ENCODE peak calls at places on chromosomes 12 and 14, in four cellular contexts. D is tibial nerve, U is transverse colon, Y is stomach. X is an unnamed sample.

GRCh38 chr14:89466460-89466859 is 49.4 kb upstream of the FOXN3 start:
- DNase-seq in D (no peak), U (no peak), Y (no peak), X (no peak)

GRCh38 chr12:70733385-70733784 is 96.2 kb upstream of the PTPRB start:
- DNase-seq in D (peak; percentile 44), U (no peak), Y (no peak), X (peak; percentile 44)

GRCh38 chr12:122847921-122848421 is 12.7 kb downstream of the HIP1R start:
- DNase-seq in D (no peak), U (no peak), Y (no peak), X (no peak)

GRCh38 chr14:68285421-68286179 is 466.0 kb downstream of the RAD51B start:
- DNase-seq in D (no peak), U (peak; percentile 23), Y (no peak), X (no peak)

GRCh38 chr12:124426594-124427550 is 132.0 kb downstream of the RFLNA start:
- DNase-seq in D (peak; percentile 24), U (no peak), Y (no peak), X (no peak)

GRCh38 chr12:98587084-98587483 is 6.4 kb upstream of the SLC25A3 start:
- DNase-seq in D (no peak), U (no peak), Y (no peak), X (no peak)

GRCh38 chr12:58774008-58774407 is 146.3 kb downstream of the LRIG3 start:
- DNase-seq in D (no peak), U (no peak), Y (no peak), X (no peak)

GRCh38 chr12:111995782-111996480 is 17.0 kb downstream of the TMEM116 start:
- DNase-seq in D (no peak), U (no peak), Y (no peak), X (no peak)

GRCh38 chr14:75720828-75721227 is 59.8 kb downstream of the TTLL5 start:
- DNase-seq in D (peak; percentile 44), U (no peak), Y (peak; percentile 87), X (no peak)

GRCh38 chr12:96571101-96571862 is 81.9 kb downstream of the CFAP54 start:
- DNase-seq in D (no peak), U (no peak), Y (no peak), X (no peak)

GRCh38 chr12:67716817-67717216 is 68.3 kb downstream of the DYRK2 start:
- DNase-seq in D (no peak), U (no peak), Y (no peak), X (no peak)

GRCh38 chr12:130014485-130014807 is 110.6 kb upstream of the TMEM132D start:
- DNase-seq in D (no peak), U (no peak), Y (no peak), X (no peak)

GRCh38 chr14:95033851-95034622 is 123.3 kb downstream of the DICER1 start:
- DNase-seq in D (no peak), U (no peak), Y (peak; percentile 22), X (no peak)

GRCh38 chr14:74634964-74635363 is 22.9 kb upstream of the LTBP2 start:
- DNase-seq in D (no peak), U (no peak), Y (no peak), X (no peak)

GRCh38 chr12:43763769-43764168 is 5.0 kb downstream of the IRAK4 start:
- DNase-seq in D (no peak), U (no peak), Y (no peak), X (no peak)

GRCh38 chr12:63994704-63995103 is 150.2 kb downstream of the SRGAP1 start:
- DNase-seq in D (no peak), U (no peak), Y (no peak), X (no peak)

GRCh38 chr14:103483600-103483999 is 39.0 kb downstream of the CKB start:
- DNase-seq in D (no peak), U (no peak), Y (peak; percentile 34), X (peak; percentile 27)

GRCh38 chr12:41189395-41190251 is 1.5 kb downstream of the PDZRN4 start:
- DNase-seq in D (peak; percentile 33), U (peak; percentile 16), Y (no peak), X (no peak)

GRCh38 chr14:64475585-64476273 is 10.4 kb downstream of the AKAP5 start:
- DNase-seq in D (no peak), U (no peak), Y (no peak), X (no peak)

GRCh38 chr12:100574262-100575074 is 984 bp downstream of the GAS2L3 start:
- DNase-seq in D (no peak), U (no peak), Y (no peak), X (no peak)

GRCh38 chr12:52865090-52865944 is 16.5 kb upstream of the KRT78 start:
- DNase-seq in D (peak; percentile 63), U (peak; percentile 80), Y (peak; percentile 78), X (peak; percentile 87)

GRCh38 chr12:52870361-52871290 is 21.8 kb upstream of the KRT78 start:
- DNase-seq in D (peak; percentile 62), U (peak; percentile 91), Y (peak; percentile 81), X (peak; percentile 77)

GRCh38 chr12:52871291-52871961 is 22.6 kb upstream of the KRT78 start:
- DNase-seq in D (peak; percentile 56), U (peak; percentile 68), Y (peak; percentile 39), X (peak; percentile 75)

GRCh38 chr12:52867152-52867551 is 18.4 kb upstream of the KRT78 start:
- DNase-seq in D (no peak), U (no peak), Y (no peak), X (no peak)

DNA sequence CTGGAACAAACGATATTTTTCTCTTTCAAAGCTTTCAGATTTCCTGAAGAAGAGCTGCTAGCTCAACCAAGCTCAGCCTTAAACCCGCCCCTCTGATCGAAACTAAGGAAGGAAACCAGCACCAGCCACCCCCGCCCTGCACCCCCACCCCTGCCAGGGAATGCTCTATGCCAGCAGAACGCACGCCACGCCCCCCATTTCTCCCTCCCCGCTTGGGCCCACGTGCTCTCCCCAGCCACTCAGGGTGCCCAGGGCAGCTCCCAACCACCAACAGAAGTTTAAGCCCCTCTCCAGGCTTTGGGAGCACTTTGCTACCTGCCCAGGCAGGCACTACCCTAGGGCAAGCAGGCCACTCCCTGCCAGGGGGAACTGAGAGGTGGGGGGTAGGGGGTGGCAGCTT is 18.8 kb upstream of the KRT78 start:
- DNase-seq in D (peak; percentile 64), U (peak; percentile 74), Y (peak; percentile 59), X (no peak)
- TF ChIP-seq POLR2A in D (no peak), U (no peak), Y (no peak), X (no peak)

GRCh38 chr12:13304924-13305323 is 108.4 kb downstream of the EMP1 start:
- DNase-seq in D (no peak), U (no peak), Y (no peak), X (no peak)

DNA sequence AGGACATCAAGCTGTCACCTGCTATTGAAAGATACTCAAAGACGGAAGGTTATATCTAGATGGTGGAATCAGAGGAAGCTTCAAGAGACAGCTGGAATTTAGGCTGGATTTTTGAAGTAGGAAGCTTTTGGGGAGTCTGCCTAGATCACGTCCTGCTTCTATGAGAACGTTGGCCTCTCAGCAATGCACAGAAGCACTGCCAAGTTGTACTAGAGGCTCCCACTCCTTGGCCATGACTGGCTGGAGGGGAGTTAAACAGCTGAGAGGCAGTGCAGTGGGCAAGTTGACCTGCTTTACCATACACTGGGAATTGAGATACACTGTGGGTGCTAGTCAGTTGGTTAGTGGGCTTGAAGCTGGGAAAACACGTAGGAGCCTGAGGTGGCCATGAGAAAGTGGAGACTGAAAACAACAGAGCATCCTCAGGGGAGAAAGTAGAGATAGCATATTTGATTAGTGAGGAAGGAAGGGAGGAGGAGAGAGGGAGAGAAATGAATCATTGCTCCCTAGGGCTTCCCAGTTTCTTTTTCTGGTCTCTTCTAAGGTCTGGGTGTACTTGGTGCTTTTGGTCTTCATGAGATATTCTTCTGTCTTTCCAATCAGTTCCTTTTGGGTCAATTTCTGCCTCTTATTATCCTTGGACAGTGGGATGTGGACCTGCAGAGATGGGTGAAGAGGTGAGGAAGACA is 110.8 kb downstream of the EMP1 start:
- DNase-seq in D (no peak), U (no peak), Y (no peak), X (no peak)
- TF ChIP-seq POLR2A in D (no peak), U (no peak), Y (no peak), X (no peak)

GRCh38 chr14:22383515-22384166 is 205.4 kb downstream of the DAD1 start:
- DNase-seq in D (no peak), U (peak; percentile 28), Y (peak; percentile 34), X (no peak)
- TF ChIP-seq POLR2A in D (no peak), U (no peak), Y (no peak), X (no peak)

GRCh38 chr12:53625946-53626701 is at the start of gene ATF7:
- DNase-seq in D (peak; percentile 98), U (peak; percentile 99), Y (peak; percentile 98), X (peak; percentile 72)
- TF ChIP-seq POLR2A in D (peak; percentile 69), U (peak; percentile 60), Y (no peak), X (peak; percentile 71)

DNA sequence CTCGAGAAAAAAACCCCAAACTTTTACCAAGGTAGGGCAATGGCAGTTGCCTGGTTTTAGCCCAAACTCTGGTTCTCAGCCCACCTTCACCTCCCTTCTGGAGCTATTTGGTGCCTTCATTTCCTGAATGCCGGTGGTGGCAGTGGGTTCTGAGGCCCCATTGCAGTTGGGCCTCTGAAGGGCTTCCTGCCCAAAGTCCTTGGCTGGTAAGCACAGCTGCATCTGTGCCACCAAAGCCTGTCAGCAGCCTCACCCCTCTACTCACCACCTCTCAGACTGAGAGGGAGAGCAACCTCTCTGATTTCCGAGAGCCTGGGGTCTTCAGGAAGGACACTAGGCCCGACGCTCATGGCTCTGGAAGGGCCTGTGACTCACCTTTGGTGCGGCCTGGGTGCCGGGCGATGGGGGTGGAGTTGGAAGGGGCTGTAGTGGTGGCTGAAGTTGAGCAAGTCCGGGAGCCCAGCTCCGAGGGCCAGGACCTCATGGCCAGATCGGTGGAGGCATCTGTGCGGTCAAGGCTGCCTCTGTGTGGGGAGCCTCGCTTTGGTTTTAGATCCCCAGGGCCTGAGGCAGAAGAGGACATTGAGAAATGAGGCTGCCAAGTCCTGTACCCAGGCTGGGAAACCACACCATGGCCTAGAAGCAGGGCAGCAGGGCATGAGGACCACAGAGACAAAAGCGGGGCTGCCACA is 38.6 kb upstream of the GPR68 start:
- DNase-seq in D (no peak), U (no peak), Y (no peak), X (no peak)
- TF ChIP-seq POLR2A in D (no peak), U (no peak), Y (no peak), X (no peak)

GRCh38 chr14:20667957-20668356 is 16.4 kb upstream of the RNASE4 start:
- DNase-seq in D (no peak), U (no peak), Y (no peak), X (no peak)
- TF ChIP-seq POLR2A in D (no peak), U (no peak), Y (no peak), X (no peak)

DNA sequence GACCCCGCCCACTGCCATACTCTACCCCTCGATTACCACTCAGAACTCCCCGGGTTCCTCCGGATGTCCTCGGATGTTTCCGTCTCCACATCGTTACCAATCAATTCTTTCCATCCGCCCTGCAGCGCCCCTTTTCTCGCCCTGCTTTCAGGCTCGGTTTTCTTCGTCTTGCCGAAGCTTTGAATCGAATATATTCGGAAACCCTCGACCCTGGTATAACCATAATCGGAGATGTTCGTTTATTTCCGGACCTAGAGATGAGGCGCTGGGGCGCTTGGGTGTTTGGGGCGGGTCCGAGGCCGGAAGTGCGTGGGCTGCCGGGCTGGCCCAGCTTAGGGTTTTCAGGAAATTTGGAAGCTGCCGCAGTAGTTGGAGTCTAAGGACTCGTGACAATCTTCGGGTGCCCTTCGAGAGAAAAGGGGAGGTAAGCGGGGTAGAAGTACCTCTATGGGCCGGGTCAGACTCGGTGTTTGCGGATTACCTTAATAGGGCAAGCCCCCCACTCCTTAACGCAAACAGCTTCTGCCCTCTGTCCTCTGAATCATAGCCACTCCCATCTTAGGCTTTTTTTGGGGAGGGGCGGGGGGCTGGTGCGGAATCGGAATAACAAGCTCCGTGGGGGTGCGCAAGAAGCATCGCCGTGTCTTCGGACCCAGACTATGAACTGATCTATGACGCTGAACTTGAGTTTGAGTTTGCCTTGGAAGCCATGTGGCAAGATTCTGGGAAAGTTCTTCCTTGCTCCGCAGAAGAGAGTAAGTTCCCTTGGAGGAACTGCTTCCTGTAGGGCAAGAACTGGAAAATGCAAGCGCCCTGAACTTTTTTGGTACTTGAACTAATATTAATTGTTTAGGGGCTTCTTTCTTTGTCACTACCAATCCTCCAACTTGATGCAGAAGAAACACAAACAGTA is at the start of gene C14orf119:
- DNase-seq in D (peak; percentile 100), U (peak; percentile 100), Y (peak; percentile 100), X (peak; percentile 72)
- TF ChIP-seq POLR2A in D (peak; percentile 70), U (peak; percentile 83), Y (no peak), X (peak; percentile 56)

X was measured in H54.